ENCODE peak calls at places on chromosomes 4 and X, in eight cellular contexts. One of them, this sample, is unnamed.

GRCh38 chrX:97372006-97372766 is 488.5 kb downstream of the RPA4 start:
- DNase-seq in CD8-positive, alpha-beta memory T cell: no peak
- DNase-seq in CD4-positive, CD25-positive, alpha-beta regulatory T cell: no peak
- DNase-seq in heart left ventricle: no peak
- DNase-seq in K562: no peak
- DNase-seq in IMR-90: no peak
- DNase-seq in spleen: no peak
- DNase-seq in mesendoderm: no peak
- DNase-seq in this sample: no peak

GRCh38 chr4:1122501-1122900 is 9.1 kb upstream of the RNF212 start:
- DNase-seq in CD4-positive, CD25-positive, alpha-beta regulatory T cell: no peak
- DNase-seq in IMR-90: no peak
- DNase-seq in mesendoderm: no peak
- DNase-seq in heart left ventricle: no peak
- DNase-seq in K562: no peak
- DNase-seq in CD8-positive, alpha-beta memory T cell: no peak
- DNase-seq in spleen: no peak
- DNase-seq in this sample: no peak

GRCh38 chr4:23966720-23967119 is 76.9 kb upstream of the PPARGC1A start:
- DNase-seq in spleen: no peak
- DNase-seq in heart left ventricle: no peak
- DNase-seq in K562: peak; percentile 16
- DNase-seq in IMR-90: no peak
- DNase-seq in mesendoderm: peak; percentile 70
- DNase-seq in CD8-positive, alpha-beta memory T cell: no peak
- DNase-seq in CD4-positive, CD25-positive, alpha-beta regulatory T cell: no peak
- DNase-seq in this sample: no peak

GRCh38 chr4:101355767-101356702 is 8.7 kb upstream of the PPP3CA start:
- DNase-seq in heart left ventricle: no peak
- DNase-seq in spleen: no peak
- DNase-seq in mesendoderm: no peak
- DNase-seq in K562: no peak
- DNase-seq in CD8-positive, alpha-beta memory T cell: no peak
- DNase-seq in CD4-positive, CD25-positive, alpha-beta regulatory T cell: no peak
- DNase-seq in IMR-90: peak; percentile 92
- DNase-seq in this sample: peak; percentile 89

GRCh38 chr4:155944516-155944915 is 9.2 kb downstream of the CTSO start:
- DNase-seq in spleen: no peak
- DNase-seq in CD8-positive, alpha-beta memory T cell: no peak
- DNase-seq in K562: no peak
- DNase-seq in heart left ventricle: no peak
- DNase-seq in mesendoderm: peak; percentile 5
- DNase-seq in CD4-positive, CD25-positive, alpha-beta regulatory T cell: no peak
- DNase-seq in IMR-90: peak; percentile 40
- DNase-seq in this sample: peak; percentile 16

GRCh38 chrX:132843387-132843786 is 115.0 kb downstream of the HS6ST2 start:
- DNase-seq in mesendoderm: peak; percentile 14
- DNase-seq in spleen: no peak
- DNase-seq in K562: no peak
- DNase-seq in CD4-positive, CD25-positive, alpha-beta regulatory T cell: no peak
- DNase-seq in IMR-90: no peak
- DNase-seq in heart left ventricle: no peak
- DNase-seq in CD8-positive, alpha-beta memory T cell: no peak
- DNase-seq in this sample: no peak

GRCh38 chrX:72304877-72305276 is 837 bp downstream of the CITED1 start:
- DNase-seq in spleen: no peak
- DNase-seq in heart left ventricle: no peak
- DNase-seq in mesendoderm: no peak
- DNase-seq in IMR-90: no peak
- DNase-seq in CD4-positive, CD25-positive, alpha-beta regulatory T cell: no peak
- DNase-seq in K562: no peak
- DNase-seq in CD8-positive, alpha-beta memory T cell: no peak
- DNase-seq in this sample: peak; percentile 11

GRCh38 chrX:2829469-2830246 is 928 bp downstream of the GYG2 start:
- DNase-seq in K562: no peak
- DNase-seq in mesendoderm: no peak
- DNase-seq in CD4-positive, CD25-positive, alpha-beta regulatory T cell: no peak
- DNase-seq in spleen: no peak
- DNase-seq in heart left ventricle: no peak
- DNase-seq in IMR-90: no peak
- DNase-seq in CD8-positive, alpha-beta memory T cell: no peak
- DNase-seq in this sample: no peak

GRCh38 chrX:37378399-37378798 is 29.2 kb downstream of the PRRG1 start:
- DNase-seq in mesendoderm: peak; percentile 0
- DNase-seq in K562: no peak
- DNase-seq in CD8-positive, alpha-beta memory T cell: no peak
- DNase-seq in IMR-90: peak; percentile 6
- DNase-seq in CD4-positive, CD25-positive, alpha-beta regulatory T cell: no peak
- DNase-seq in heart left ventricle: no peak
- DNase-seq in spleen: no peak
- DNase-seq in this sample: peak; percentile 39

GRCh38 chr4:71713611-71714203 is 70.2 kb downstream of the GC start:
- DNase-seq in mesendoderm: peak; percentile 40
- DNase-seq in CD4-positive, CD25-positive, alpha-beta regulatory T cell: no peak
- DNase-seq in heart left ventricle: no peak
- DNase-seq in IMR-90: peak; percentile 77
- DNase-seq in CD8-positive, alpha-beta memory T cell: no peak
- DNase-seq in K562: peak; percentile 32
- DNase-seq in spleen: no peak
- DNase-seq in this sample: peak; percentile 63

GRCh38 chrX:23699636-23700194 is 32.4 kb downstream of the PRDX4 start:
- DNase-seq in mesendoderm: peak; percentile 33
- DNase-seq in spleen: no peak
- DNase-seq in K562: peak; percentile 74
- DNase-seq in CD8-positive, alpha-beta memory T cell: no peak
- DNase-seq in heart left ventricle: no peak
- DNase-seq in IMR-90: peak; percentile 14
- DNase-seq in CD4-positive, CD25-positive, alpha-beta regulatory T cell: no peak
- DNase-seq in this sample: no peak

GRCh38 chr4:176789955-176790354 is 2.8 kb downstream of the VEGFC start:
- DNase-seq in mesendoderm: peak; percentile 51
- DNase-seq in K562: peak; percentile 3
- DNase-seq in CD4-positive, CD25-positive, alpha-beta regulatory T cell: no peak
- DNase-seq in heart left ventricle: no peak
- DNase-seq in IMR-90: peak; percentile 81
- DNase-seq in CD8-positive, alpha-beta memory T cell: no peak
- DNase-seq in spleen: no peak
- DNase-seq in this sample: peak; percentile 76

GRCh38 chrX:128035318-128035717 is 16.9 kb downstream of the ACTRT1 start:
- DNase-seq in CD4-positive, CD25-positive, alpha-beta regulatory T cell: no peak
- DNase-seq in K562: no peak
- DNase-seq in IMR-90: no peak
- DNase-seq in CD8-positive, alpha-beta memory T cell: no peak
- DNase-seq in spleen: no peak
- DNase-seq in heart left ventricle: no peak
- DNase-seq in mesendoderm: no peak
- DNase-seq in this sample: no peak
- H3K4me1 ChIP-seq in CD4-positive, CD25-positive, alpha-beta regulatory T cell: no peaks in the 10 kb centered on the region
- H3K4me1 ChIP-seq in K562: no peaks in the 10 kb centered on the region
- H3K4me1 ChIP-seq in IMR-90: no peaks in the 10 kb centered on the region
- H3K4me1 ChIP-seq in CD8-positive, alpha-beta memory T cell: no peaks in the 10 kb centered on the region
- H3K4me1 ChIP-seq in spleen: no peaks in the 10 kb centered on the region
- H3K4me1 ChIP-seq in heart left ventricle: no peaks in the 10 kb centered on the region
- H3K4me1 ChIP-seq in mesendoderm: no peaks in the 10 kb centered on the region
- H3K4me1 ChIP-seq in this sample: peaks cover 4% of the 10 kb centered on the region

DNA sequence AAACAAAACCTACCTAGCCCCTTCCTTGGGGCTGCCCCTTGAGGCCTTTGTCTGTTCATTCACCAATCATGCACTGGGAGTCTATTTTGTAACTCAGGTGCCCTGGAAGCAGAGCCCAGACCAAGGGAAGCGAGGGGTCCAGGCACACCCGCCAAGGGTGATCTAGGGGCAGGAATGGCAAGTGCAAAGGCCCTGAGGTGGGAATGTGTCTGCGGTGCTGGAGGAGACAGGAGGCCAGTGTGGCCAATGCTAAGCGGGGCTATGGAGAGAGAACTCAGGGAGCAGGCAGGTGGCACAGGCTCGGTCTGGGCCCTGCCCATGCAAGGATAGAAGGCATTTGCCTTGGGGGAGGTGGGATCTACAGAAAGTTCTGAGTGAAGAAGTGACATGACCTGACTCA is 3.5 kb upstream of the SH3BP2 start:
- DNase-seq in K562: no peak
- DNase-seq in CD8-positive, alpha-beta memory T cell: no peak
- DNase-seq in IMR-90: no peak
- DNase-seq in heart left ventricle: no peak
- DNase-seq in CD4-positive, CD25-positive, alpha-beta regulatory T cell: no peak
- DNase-seq in spleen: no peak
- DNase-seq in mesendoderm: no peak
- DNase-seq in this sample: no peak
- H3K4me1 ChIP-seq in K562: peaks cover 74% of the 10 kb centered on the region
- H3K4me1 ChIP-seq in CD8-positive, alpha-beta memory T cell: peaks cover 46% of the 10 kb centered on the region
- H3K4me1 ChIP-seq in IMR-90: peaks cover 9% of the 10 kb centered on the region
- H3K4me1 ChIP-seq in heart left ventricle: peaks cover 29% of the 10 kb centered on the region
- H3K4me1 ChIP-seq in CD4-positive, CD25-positive, alpha-beta regulatory T cell: peaks cover 46% of the 10 kb centered on the region
- H3K4me1 ChIP-seq in spleen: peaks cover 85% of the 10 kb centered on the region
- H3K4me1 ChIP-seq in mesendoderm: no peaks in the 10 kb centered on the region
- H3K4me1 ChIP-seq in this sample: peaks cover 21% of the 10 kb centered on the region

DNA sequence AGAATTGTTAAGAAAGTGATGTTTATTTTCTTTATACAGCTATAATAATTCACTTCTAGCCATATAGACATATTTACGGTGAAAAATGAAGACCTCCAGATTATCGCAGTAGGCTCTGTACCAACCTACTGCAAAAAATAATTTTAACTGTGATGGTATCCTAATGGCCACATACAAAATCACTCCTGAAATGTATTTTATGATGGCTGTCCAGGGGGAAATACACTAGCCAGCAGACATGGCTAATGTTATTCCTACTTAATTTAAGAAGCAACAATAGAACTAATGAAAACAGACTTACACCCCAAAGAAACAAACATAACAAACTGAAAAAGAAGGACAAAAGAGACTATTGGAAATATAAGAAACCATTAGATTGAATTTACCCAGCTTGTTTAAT is 4.6 kb downstream of the NKX6-1 start:
- DNase-seq in spleen: no peak
- DNase-seq in IMR-90: no peak
- DNase-seq in mesendoderm: no peak
- DNase-seq in heart left ventricle: no peak
- DNase-seq in K562: no peak
- DNase-seq in CD8-positive, alpha-beta memory T cell: no peak
- DNase-seq in CD4-positive, CD25-positive, alpha-beta regulatory T cell: no peak
- DNase-seq in this sample: no peak
- H3K4me1 ChIP-seq in spleen: peaks cover 44% of the 10 kb centered on the region
- H3K4me1 ChIP-seq in IMR-90: no peaks in the 10 kb centered on the region
- H3K4me1 ChIP-seq in mesendoderm: peaks cover 8% of the 10 kb centered on the region
- H3K4me1 ChIP-seq in heart left ventricle: peaks cover 10% of the 10 kb centered on the region
- H3K4me1 ChIP-seq in K562: peaks cover 33% of the 10 kb centered on the region
- H3K4me1 ChIP-seq in CD8-positive, alpha-beta memory T cell: peaks cover 7% of the 10 kb centered on the region
- H3K4me1 ChIP-seq in CD4-positive, CD25-positive, alpha-beta regulatory T cell: peaks cover 27% of the 10 kb centered on the region
- H3K4me1 ChIP-seq in this sample: peaks cover 37% of the 10 kb centered on the region

GRCh38 chr4:139018501-139018900 is 2.9 kb downstream of the NOCT start:
- DNase-seq in spleen: no peak
- DNase-seq in K562: no peak
- DNase-seq in mesendoderm: no peak
- DNase-seq in CD4-positive, CD25-positive, alpha-beta regulatory T cell: no peak
- DNase-seq in heart left ventricle: no peak
- DNase-seq in CD8-positive, alpha-beta memory T cell: no peak
- DNase-seq in IMR-90: peak; percentile 31
- DNase-seq in this sample: no peak

GRCh38 chr4:139017861-139018260 is 2.3 kb downstream of the NOCT start:
- DNase-seq in mesendoderm: no peak
- DNase-seq in IMR-90: no peak
- DNase-seq in spleen: no peak
- DNase-seq in K562: no peak
- DNase-seq in CD4-positive, CD25-positive, alpha-beta regulatory T cell: no peak
- DNase-seq in CD8-positive, alpha-beta memory T cell: no peak
- DNase-seq in heart left ventricle: no peak
- DNase-seq in this sample: no peak

GRCh38 chr4:139015948-139016451 is 419 bp downstream of the NOCT start:
- DNase-seq in IMR-90: peak; percentile 20
- DNase-seq in K562: peak; percentile 63
- DNase-seq in spleen: no peak
- DNase-seq in mesendoderm: peak; percentile 53
- DNase-seq in CD4-positive, CD25-positive, alpha-beta regulatory T cell: peak; percentile 31
- DNase-seq in heart left ventricle: peak; percentile 39
- DNase-seq in CD8-positive, alpha-beta memory T cell: peak; percentile 17
- DNase-seq in this sample: peak; percentile 49

GRCh38 chr4:139014391-139015268 is 951 bp upstream of the NOCT start:
- DNase-seq in IMR-90: peak; percentile 94
- DNase-seq in heart left ventricle: peak; percentile 27
- DNase-seq in mesendoderm: peak; percentile 94
- DNase-seq in K562: peak; percentile 54
- DNase-seq in CD4-positive, CD25-positive, alpha-beta regulatory T cell: no peak
- DNase-seq in spleen: no peak
- DNase-seq in CD8-positive, alpha-beta memory T cell: no peak
- DNase-seq in this sample: peak; percentile 96

DNA sequence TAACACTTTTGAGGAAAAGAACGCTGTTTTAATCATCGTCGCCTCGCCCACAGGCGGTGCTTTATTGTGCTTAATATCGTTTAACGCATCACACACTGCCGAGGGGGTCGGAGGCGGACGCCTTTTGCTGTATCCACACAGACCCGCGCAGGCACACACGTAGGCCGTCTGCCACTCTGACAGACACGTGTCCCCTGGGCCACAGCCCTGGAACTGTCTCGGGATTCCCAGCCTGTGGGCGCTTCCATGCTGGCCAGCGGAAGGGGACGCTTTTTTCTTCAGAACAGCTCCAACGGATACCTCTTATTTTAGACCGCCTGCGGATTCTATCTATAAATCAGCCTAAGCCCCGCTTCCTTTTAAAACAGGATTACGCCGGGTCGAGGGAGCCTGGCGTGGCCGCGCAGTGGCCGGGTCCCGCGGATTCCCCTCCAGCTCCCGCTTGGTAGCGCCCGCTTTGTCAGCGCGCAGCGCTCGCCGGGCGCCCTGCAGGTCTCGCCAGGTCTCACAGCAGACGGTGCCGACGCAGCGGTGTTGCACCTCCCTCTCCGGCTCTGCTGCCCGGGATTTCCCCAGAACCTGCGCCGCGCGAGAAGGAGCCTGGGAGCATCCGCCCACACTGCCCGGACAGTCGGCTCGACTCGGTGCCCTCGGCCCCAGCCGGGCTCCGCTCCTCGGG is at the start of gene NOCT:
- DNase-seq in K562: peak; percentile 92
- DNase-seq in CD8-positive, alpha-beta memory T cell: peak; percentile 91
- DNase-seq in spleen: peak; percentile 98
- DNase-seq in IMR-90: peak; percentile 94
- DNase-seq in CD4-positive, CD25-positive, alpha-beta regulatory T cell: peak; percentile 88
- DNase-seq in heart left ventricle: peak; percentile 90
- DNase-seq in mesendoderm: peak; percentile 97
- DNase-seq in this sample: peak; percentile 94
- H3K4me1 ChIP-seq in K562: peaks cover 24% of the 10 kb centered on the region
- H3K4me1 ChIP-seq in CD8-positive, alpha-beta memory T cell: peaks cover 15% of the 10 kb centered on the region
- H3K4me1 ChIP-seq in spleen: peaks cover 55% of the 10 kb centered on the region
- H3K4me1 ChIP-seq in IMR-90: peaks cover 22% of the 10 kb centered on the region
- H3K4me1 ChIP-seq in CD4-positive, CD25-positive, alpha-beta regulatory T cell: peaks cover 20% of the 10 kb centered on the region
- H3K4me1 ChIP-seq in heart left ventricle: peaks cover 10% of the 10 kb centered on the region
- H3K4me1 ChIP-seq in mesendoderm: peaks cover 20% of the 10 kb centered on the region
- H3K4me1 ChIP-seq in this sample: peaks cover 16% of the 10 kb centered on the region

This sample was measured in mesenchymal stem cell.